ENCODE peak calls at places on chromosomes 6 and 20, in ten cellular contexts. L, X, R, Z, Y, H, U, I, S and K are unnamed samples.

GRCh38 chr6:111614833-111615582 is 9.3 kb upstream of the TRAF3IP2 start:
- DNase-seq in L (no peak), X (no peak), R (no peak), Z (peak), Y (no peak), H (no peak), U (no peak), I (no peak), S (peak), K (no peak)

GRCh38 chr6:127345521-127345920 is 2.1 kb upstream of the ECHDC1 start:
- DNase-seq in L (no peak), X (no peak), R (no peak), Z (no peak), Y (no peak), H (no peak), U (no peak), I (no peak), S (no peak), K (no peak)

GRCh38 chr20:4067600-4068261 is 52.4 kb upstream of the RNF24 start:
- DNase-seq in L (no peak), X (peak), R (peak), Z (no peak), Y (no peak), H (no peak), U (no peak), I (peak), S (no peak), K (peak)

GRCh38 chr20:50575869-50576720 is 65.9 kb downstream of the PTPN1 start:
- DNase-seq in L (peak), X (peak), R (peak), Z (peak), Y (peak), H (peak), U (peak), I (peak), S (peak), K (peak)

GRCh38 chr6:2157441-2158127 is 87.8 kb downstream of the GMDS start:
- DNase-seq in L (no peak), X (no peak), R (peak), Z (no peak), Y (no peak), H (no peak), U (no peak), I (peak), S (no peak), K (peak)

GRCh38 chr6:118187568-118188164 is 280.6 kb downstream of the SLC35F1 start:
- DNase-seq in L (no peak), X (peak), R (peak), Z (no peak), Y (no peak), H (no peak), U (no peak), I (peak), S (no peak), K (no peak)

GRCh38 chr20:19738936-19739335 is 19.1 kb upstream of the RIN2 start:
- DNase-seq in L (no peak), X (no peak), R (no peak), Z (no peak), Y (no peak), H (no peak), U (no peak), I (no peak), S (no peak), K (peak)

GRCh38 chr20:59110607-59111006 is 53.0 kb upstream of the ZNF831 start:
- DNase-seq in L (no peak), X (no peak), R (no peak), Z (no peak), Y (no peak), H (no peak), U (no peak), I (no peak), S (no peak), K (no peak)

GRCh38 chr6:53018443-53018842 is 23.4 kb upstream of the GSTA4 start:
- DNase-seq in L (no peak), X (no peak), R (no peak), Z (no peak), Y (no peak), H (no peak), U (no peak), I (no peak), S (no peak), K (no peak)

GRCh38 chr6:132063204-132063603 is 112.0 kb upstream of the CCN2 start:
- DNase-seq in L (no peak), X (no peak), R (peak), Z (no peak), Y (no peak), H (no peak), U (no peak), I (no peak), S (no peak), K (no peak)

GRCh38 chr6:167291623-167292300 is 647 bp downstream of the UNC93A start:
- DNase-seq in L (no peak), X (no peak), R (no peak), Z (no peak), Y (no peak), H (no peak), U (no peak), I (no peak), S (no peak), K (no peak)

GRCh38 chr20:408843-409696 is 971 bp downstream of the RBCK1 start:
- DNase-seq in L (no peak), X (no peak), R (no peak), Z (no peak), Y (no peak), H (no peak), U (peak), I (no peak), S (no peak), K (peak)

GRCh38 chr6:170096191-170096802 is 194.6 kb downstream of the DLL1 start:
- DNase-seq in L (no peak), X (no peak), R (no peak), Z (peak), Y (no peak), H (no peak), U (no peak), I (no peak), S (peak), K (peak)

GRCh38 chr6:32952817-32953739 is at the start of gene HLA-DMA:
- DNase-seq in L (peak), X (peak), R (peak), Z (peak), Y (peak), H (peak), U (peak), I (peak), S (peak), K (peak)

GRCh38 chr6:98980814-98981213 is 33.1 kb upstream of the FBXL4 start:
- DNase-seq in L (no peak), X (no peak), R (no peak), Z (no peak), Y (no peak), H (no peak), U (no peak), I (no peak), S (no peak), K (no peak)